ENCODE peak calls at places on chromosome 14, in nine cellular contexts. J, X, W, R, U, G, A, Z and C are unnamed samples.

GRCh38 chr14:75299576-75299975 is 20.9 kb downstream of the FOS start:
- DNase-seq in J (no peak), X (no peak), W (no peak), R (no peak), U (no peak), G (no peak), A (no peak), Z (no peak), C (no peak)

GRCh38 chr14:70735043-70735442 is 74.3 kb downstream of the MAP3K9 start:
- DNase-seq in J (no peak), X (no peak), W (no peak), R (no peak), U (peak; percentile 90), G (no peak), A (no peak), Z (no peak), C (no peak)

GRCh38 chr14:42110167-42110566 is 503.5 kb downstream of the LRFN5 start:
- DNase-seq in J (no peak), X (no peak), W (no peak), R (no peak), U (peak; percentile 74), G (no peak), A (peak; percentile 55), Z (peak; percentile 27), C (no peak)

GRCh38 chr14:84442481-84442880 is 1087.5 kb upstream of the FLRT2 start:
- DNase-seq in J (no peak), X (no peak), W (no peak), R (no peak), U (no peak), G (no peak), A (no peak), Z (no peak), C (no peak)

GRCh38 chr14:93859957-93860356 is 67.2 kb upstream of the FAM181A start:
- DNase-seq in J (no peak), X (no peak), W (no peak), R (no peak), U (peak; percentile 46), G (no peak), A (no peak), Z (no peak), C (no peak)

GRCh38 chr14:70317969-70318634 is 41.4 kb downstream of the COX16 start:
- DNase-seq in J (no peak), X (no peak), W (peak; percentile 28), R (no peak), U (peak; percentile 39), G (no peak), A (peak; percentile 84), Z (peak; percentile 97), C (peak; percentile 10)

GRCh38 chr14:44701563-44702263 is 194.6 kb upstream of the FSCB start:
- DNase-seq in J (no peak), X (no peak), W (no peak), R (no peak), U (peak; percentile 26), G (no peak), A (peak; percentile 3), Z (no peak), C (no peak)

GRCh38 chr14:37544407-37544806 is 50.6 kb downstream of the FOXA1 start:
- DNase-seq in J (no peak), X (no peak), W (no peak), R (no peak), U (no peak), G (no peak), A (no peak), Z (no peak), C (no peak)

GRCh38 chr14:22506778-22507351 is 82.2 kb downstream of the DAD1 start:
- DNase-seq in J (no peak), X (no peak), W (no peak), R (peak; percentile 63), U (no peak), G (no peak), A (no peak), Z (no peak), C (no peak)

GRCh38 chr14:24609667-24610344 is at the start of gene GZMH:
- DNase-seq in J (no peak), X (no peak), W (no peak), R (no peak), U (no peak), G (no peak), A (no peak), Z (no peak), C (no peak)

GRCh38 chr14:21536395-21537087 is 10.4 kb upstream of the SALL2 start:
- DNase-seq in J (no peak), X (no peak), W (no peak), R (no peak), U (peak; percentile 34), G (no peak), A (peak; percentile 84), Z (no peak), C (no peak)

GRCh38 chr14:53683229-53683628 is 273.4 kb downstream of the BMP4 start:
- DNase-seq in J (no peak), X (no peak), W (no peak), R (no peak), U (no peak), G (no peak), A (no peak), Z (no peak), C (no peak)

GRCh38 chr14:53692451-53693330 is 263.9 kb downstream of the BMP4 start:
- DNase-seq in J (no peak), X (no peak), W (no peak), R (no peak), U (no peak), G (no peak), A (no peak), Z (no peak), C (no peak)

GRCh38 chr14:65287264-65288131 is 125.0 kb upstream of the FUT8 start:
- DNase-seq in J (no peak), X (peak; percentile 34), W (no peak), R (peak; percentile 80), U (no peak), G (peak; percentile 63), A (no peak), Z (no peak), C (no peak)

GRCh38 chr14:20417250-20418186 is 4.2 kb upstream of the TEP1 start:
- DNase-seq in J (no peak), X (no peak), W (no peak), R (no peak), U (no peak), G (no peak), A (no peak), Z (peak; percentile 65), C (no peak)

GRCh38 chr14:91866061-91866460 is 1.3 kb downstream of the TC2N start:
- DNase-seq in J (no peak), X (no peak), W (no peak), R (peak; percentile 36), U (no peak), G (no peak), A (no peak), Z (no peak), C (no peak)

GRCh38 chr14:81625343-81625742 is 91.7 kb upstream of the SEL1L start:
- DNase-seq in J (no peak), X (no peak), W (no peak), R (no peak), U (peak; percentile 49), G (no peak), A (peak; percentile 57), Z (peak; percentile 28), C (peak; percentile 4)

GRCh38 chr14:54450535-54450934 is 9.4 kb upstream of the CNIH1 start:
- DNase-seq in J (no peak), X (no peak), W (no peak), R (no peak), U (no peak), G (no peak), A (no peak), Z (no peak), C (no peak)

GRCh38 chr14:92690171-92691011 is 58.0 kb downstream of the LGMN start:
- DNase-seq in J (no peak), X (no peak), W (peak; percentile 78), R (no peak), U (peak; percentile 49), G (no peak), A (no peak), Z (peak; percentile 45), C (no peak)

GRCh38 chr14:34003052-34003668 is 52.3 kb upstream of the EGLN3 start:
- DNase-seq in J (no peak), X (no peak), W (no peak), R (no peak), U (no peak), G (no peak), A (no peak), Z (no peak), C (no peak)

GRCh38 chr14:69151458-69152180 is 1.3 kb downstream of the DCAF5 start:
- DNase-seq in J (peak; percentile 75), X (peak; percentile 66), W (peak; percentile 82), R (peak; percentile 82), U (peak; percentile 79), G (peak; percentile 81), A (peak; percentile 96), Z (peak; percentile 55), C (no peak)

GRCh38 chr14:59213368-59214315 is 25.2 kb downstream of the DAAM1 start:
- DNase-seq in J (no peak), X (no peak), W (no peak), R (no peak), U (peak; percentile 33), G (no peak), A (no peak), Z (peak; percentile 81), C (no peak)

GRCh38 chr14:77641534-77642341 is 25.3 kb upstream of the SPTLC2 start:
- DNase-seq in J (no peak), X (peak; percentile 56), W (peak; percentile 58), R (peak; percentile 59), U (peak; percentile 55), G (no peak), A (no peak), Z (no peak), C (no peak)
- H3K27me3 ChIP-seq in J (no peaks in the 10 kb centered on the region), X (no peaks in the 10 kb centered on the region), W (no peaks in the 10 kb centered on the region), R (no peaks in the 10 kb centered on the region), U (no peaks in the 10 kb centered on the region), G (no peaks in the 10 kb centered on the region), A (no peaks in the 10 kb centered on the region), Z (no peaks in the 10 kb centered on the region), C (no peaks in the 10 kb centered on the region)

GRCh38 chr14:104843006-104843405 is 22.1 kb upstream of the CEP170B start:
- DNase-seq in J (no peak), X (no peak), W (no peak), R (no peak), U (no peak), G (no peak), A (no peak), Z (no peak), C (no peak)
- H3K4me3 ChIP-seq in J (no peak overlapping the region), X (no peak overlapping the region), W (peak overlapping the region; percentile 39), R (no peak overlapping the region), U (peak overlapping the region; percentile 43), G (no peak overlapping the region), A (peak overlapping the region; percentile 44), Z (no peak overlapping the region), C (no peak overlapping the region)

DNA sequence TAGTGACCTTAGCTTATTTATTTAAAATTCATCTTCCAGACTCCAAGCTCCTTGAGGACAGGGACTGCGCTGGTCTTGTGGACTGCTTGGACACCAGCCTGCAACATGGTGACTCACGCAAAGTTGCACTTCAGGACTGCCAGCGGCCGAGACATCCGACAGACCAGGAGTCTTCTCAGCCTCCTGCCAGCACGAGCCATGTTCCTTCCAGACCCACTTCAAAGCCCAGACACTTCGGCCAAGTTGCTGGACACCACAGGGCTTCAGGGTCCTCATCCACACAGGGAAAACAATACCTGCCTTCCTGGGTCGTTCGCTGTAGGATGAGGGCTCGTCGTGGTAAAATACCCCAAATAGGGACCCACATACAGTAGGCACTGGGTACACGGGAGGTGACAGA is 88.7 kb downstream of the BCL11B start:
- DNase-seq in J (no peak), X (no peak), W (no peak), R (no peak), U (no peak), G (no peak), A (no peak), Z (no peak), C (no peak)
- H3K27me3 ChIP-seq in J (no peaks in the 10 kb centered on the region), X (no peaks in the 10 kb centered on the region), W (no peaks in the 10 kb centered on the region), R (no peaks in the 10 kb centered on the region), U (no peaks in the 10 kb centered on the region), G (no peaks in the 10 kb centered on the region), A (no peaks in the 10 kb centered on the region), Z (peaks cover 51% of the 10 kb centered on the region), C (no peaks in the 10 kb centered on the region)

GRCh38 chr14:96285667-96286066 is 29.7 kb downstream of the BDKRB1 start:
- DNase-seq in J (peak; percentile 91), X (no peak), W (no peak), R (no peak), U (no peak), G (no peak), A (no peak), Z (no peak), C (no peak)
- H3K4me3 ChIP-seq in J (peak overlapping the region; percentile 6), X (no peak overlapping the region), W (no peak overlapping the region), R (no peak overlapping the region), U (no peak overlapping the region), G (no peak overlapping the region), A (no peak overlapping the region), Z (no peak overlapping the region), C (no peak overlapping the region)